ENCODE peak calls at places on chromosomes 11 and 22, in six cellular contexts. U is tibial artery, H is fibroblast of lung, L is HL-60, Y is prostate gland, M is neural crest cell. P is an unnamed sample.

GRCh38 chr11:12390687-12391110 is 13.3 kb downstream of the PARVA start:
- DNase-seq in U (no peak), H (no peak), L (no peak), Y (no peak), M (no peak), P (no peak)

GRCh38 chr11:11845551-11845950 is 3.8 kb downstream of the USP47 start:
- DNase-seq in U (no peak), H (no peak), L (no peak), Y (no peak), M (no peak), P (no peak)

GRCh38 chr11:69400769-69401590 is 80.5 kb upstream of the LINC01488 start:
- DNase-seq in U (no peak), H (no peak), L (no peak), Y (no peak), M (no peak), P (peak)

GRCh38 chr11:132258865-132259264 is 888.5 kb downstream of the NTM start:
- DNase-seq in U (no peak), H (no peak), L (no peak), Y (no peak), M (no peak), P (no peak)

GRCh38 chr22:37112084-37112728 is 2.7 kb upstream of the TMPRSS6 start:
- DNase-seq in U (no peak), H (no peak), L (no peak), Y (no peak), M (no peak), P (no peak)

GRCh38 chr11:41237386-41237785 is 222.1 kb downstream of the LRRC4C start:
- DNase-seq in U (no peak), H (no peak), L (no peak), Y (no peak), M (no peak), P (no peak)

GRCh38 chr11:10096987-10097386 is 197.0 kb downstream of the SBF2 start:
- DNase-seq in U (no peak), H (no peak), L (no peak), Y (no peak), M (no peak), P (no peak)

GRCh38 chr22:26573026-26573662 is 16.8 kb downstream of the TPST2 start:
- DNase-seq in U (peak), H (peak), L (peak), Y (peak), M (no peak), P (no peak)

GRCh38 chr11:45593992-45594391 is 71.4 kb downstream of the CHST1 start:
- DNase-seq in U (no peak), H (no peak), L (no peak), Y (no peak), M (no peak), P (no peak)

GRCh38 chr11:9814108-9814507 is 150.2 kb downstream of the SWAP70 start:
- DNase-seq in U (no peak), H (no peak), L (no peak), Y (no peak), M (no peak), P (no peak)

GRCh38 chr11:69529001-69529400 is 47.5 kb downstream of the LINC01488 start:
- DNase-seq in U (no peak), H (no peak), L (no peak), Y (no peak), M (no peak), P (peak)

GRCh38 chr11:44333271-44334218 is 23.6 kb upstream of the ALX4 start:
- DNase-seq in U (no peak), H (no peak), L (peak), Y (no peak), M (no peak), P (no peak)

GRCh38 chr22:27911329-27911728 is 7.7 kb downstream of the PITPNB start:
- DNase-seq in U (no peak), H (no peak), L (no peak), Y (no peak), M (no peak), P (no peak)

GRCh38 chr11:46696212-46696558 is 4.2 kb downstream of the ARHGAP1 start:
- DNase-seq in U (no peak), H (no peak), L (no peak), Y (no peak), M (no peak), P (no peak)

GRCh38 chr11:75146711-75147110 is 4.2 kb upstream of the SLCO2B1 start:
- DNase-seq in U (no peak), H (no peak), L (no peak), Y (no peak), M (no peak), P (peak)

GRCh38 chr11:36500315-36500721 is 9.8 kb downstream of the TRAF6 start:
- DNase-seq in U (no peak), H (peak), L (no peak), Y (no peak), M (no peak), P (no peak)

GRCh38 chr22:20783844-20784723 is 10.2 kb downstream of the SERPIND1 start:
- DNase-seq in U (peak), H (peak), L (peak), Y (peak), M (peak), P (no peak)

GRCh38 chr11:85394288-85394687 is 232.9 kb downstream of the DLG2 start:
- DNase-seq in U (no peak), H (no peak), L (no peak), Y (no peak), M (no peak), P (no peak)

GRCh38 chr11:9313648-9314290 is 624 bp downstream of the TMEM41B start:
- DNase-seq in U (peak), H (peak), L (peak), Y (peak), M (no peak), P (no peak)

GRCh38 chr22:19970479-19971275 is 29.1 kb upstream of the TXNRD2 start:
- DNase-seq in U (peak), H (peak), L (peak), Y (peak), M (peak), P (no peak)

GRCh38 chr11:69638941-69639681 is 1.8 kb upstream of the CCND1 start:
- DNase-seq in U (peak), H (peak), L (peak), Y (peak), M (peak), P (peak)

GRCh38 chr22:35582218-35582860 is 34.8 kb downstream of the MB start:
- DNase-seq in U (no peak), H (no peak), L (no peak), Y (no peak), M (no peak), P (no peak)

GRCh38 chr22:35377735-35378134 is 3.2 kb upstream of the HMOX1 start:
- DNase-seq in U (no peak), H (no peak), L (no peak), Y (no peak), M (no peak), P (no peak)

GRCh38 chr11:8298801-8299786 is 35.4 kb upstream of the LMO1 start:
- DNase-seq in U (no peak), H (no peak), L (no peak), Y (no peak), M (no peak), P (no peak)

GRCh38 chr11:76788661-76789442 is 5.7 kb downstream of the TSKU start:
- DNase-seq in U (peak), H (no peak), L (no peak), Y (peak), M (no peak), P (peak)

GRCh38 chr11:65899356-65900124 is 648 bp downstream of the FOSL1 start:
- DNase-seq in U (peak), H (peak), L (no peak), Y (no peak), M (no peak), P (peak)

GRCh38 chr11:11252403-11252802 is 100.6 kb downstream of the CSNK2A3 start:
- DNase-seq in U (no peak), H (no peak), L (no peak), Y (no peak), M (no peak), P (no peak)

GRCh38 chr11:133951484-133952198 is 5.1 kb downstream of the IGSF9B start:
- DNase-seq in U (peak), H (no peak), L (no peak), Y (no peak), M (no peak), P (no peak)

GRCh38 chr11:34044664-34045485 is 6.7 kb upstream of the CAPRIN1 start:
- DNase-seq in U (peak), H (peak), L (peak), Y (no peak), M (peak), P (no peak)

GRCh38 chr11:69127884-69128283 is 27.9 kb upstream of the SMIM38 start:
- DNase-seq in U (no peak), H (no peak), L (no peak), Y (no peak), M (no peak), P (no peak)

GRCh38 chr22:20319041-20319744 is 667 bp downstream of the DGCR6L start:
- DNase-seq in U (no peak), H (no peak), L (peak), Y (peak), M (peak), P (peak)

GRCh38 chr11:1231396-1232327 is 8.8 kb downstream of the MUC5B start:
- DNase-seq in U (no peak), H (no peak), L (no peak), Y (no peak), M (no peak), P (peak)

GRCh38 chr11:1230121-1230455 is 7.2 kb downstream of the MUC5B start:
- DNase-seq in U (no peak), H (no peak), L (no peak), Y (no peak), M (no peak), P (peak)

GRCh38 chr11:1228921-1229451 is 6.1 kb downstream of the MUC5B start:
- DNase-seq in U (no peak), H (no peak), L (no peak), Y (no peak), M (no peak), P (peak)

GRCh38 chr11:1229471-1230120 is 6.7 kb downstream of the MUC5B start:
- DNase-seq in U (no peak), H (no peak), L (no peak), Y (no peak), M (no peak), P (peak)

DNA sequence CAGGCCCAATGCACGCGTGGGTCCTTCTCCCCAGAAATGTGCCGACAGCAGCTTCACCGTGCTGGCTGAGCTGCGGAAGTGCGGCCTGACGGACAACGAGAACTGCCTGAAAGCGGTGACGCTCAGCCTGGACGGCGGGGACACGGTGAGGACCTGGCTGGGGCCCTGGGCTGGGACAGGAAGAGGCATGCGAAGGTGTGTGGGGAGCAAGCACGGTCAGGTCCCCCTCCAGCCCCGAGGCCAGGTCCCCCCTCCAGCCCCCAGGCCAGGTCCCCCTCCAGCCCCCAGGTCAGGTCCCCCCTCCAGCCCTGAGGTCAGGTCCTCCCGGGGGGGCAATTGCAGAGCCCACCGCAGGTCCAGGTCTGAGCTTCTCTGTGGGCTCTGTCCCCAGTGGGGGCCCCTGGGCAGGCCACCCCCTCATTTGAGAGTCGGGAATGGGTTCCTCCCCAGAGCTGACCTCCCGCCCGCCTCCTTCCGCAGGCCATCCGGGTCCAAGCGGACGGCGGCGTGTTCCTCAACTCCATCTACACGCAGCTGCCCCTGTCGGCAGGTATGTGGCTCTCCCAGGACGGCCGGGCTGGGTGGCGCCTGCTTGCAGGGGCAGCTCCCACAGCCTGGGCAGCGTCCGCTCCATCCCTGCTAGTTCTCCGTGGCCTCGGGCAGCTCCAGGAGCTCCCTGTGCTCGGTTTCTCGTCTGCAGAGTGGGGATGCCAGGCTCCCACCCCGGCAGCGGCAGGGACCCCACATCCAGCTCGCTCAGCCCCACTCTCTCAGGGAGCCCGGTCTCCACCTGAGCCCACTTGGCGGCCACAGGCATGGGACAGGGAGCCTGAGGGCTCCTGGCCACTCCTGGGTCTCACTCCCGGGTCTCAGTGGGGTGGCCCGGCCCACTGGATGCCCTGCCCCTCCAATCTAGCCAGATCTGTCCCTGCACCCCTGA is 7.9 kb downstream of the MUC5B start:
- DNase-seq in U (no peak), H (no peak), L (no peak), Y (no peak), M (no peak), P (peak)
- TF ChIP-seq CTCF in U (no peak), H (no peak), L (no peak), Y (no peak), M (no peak), P (no peak)

DNA sequence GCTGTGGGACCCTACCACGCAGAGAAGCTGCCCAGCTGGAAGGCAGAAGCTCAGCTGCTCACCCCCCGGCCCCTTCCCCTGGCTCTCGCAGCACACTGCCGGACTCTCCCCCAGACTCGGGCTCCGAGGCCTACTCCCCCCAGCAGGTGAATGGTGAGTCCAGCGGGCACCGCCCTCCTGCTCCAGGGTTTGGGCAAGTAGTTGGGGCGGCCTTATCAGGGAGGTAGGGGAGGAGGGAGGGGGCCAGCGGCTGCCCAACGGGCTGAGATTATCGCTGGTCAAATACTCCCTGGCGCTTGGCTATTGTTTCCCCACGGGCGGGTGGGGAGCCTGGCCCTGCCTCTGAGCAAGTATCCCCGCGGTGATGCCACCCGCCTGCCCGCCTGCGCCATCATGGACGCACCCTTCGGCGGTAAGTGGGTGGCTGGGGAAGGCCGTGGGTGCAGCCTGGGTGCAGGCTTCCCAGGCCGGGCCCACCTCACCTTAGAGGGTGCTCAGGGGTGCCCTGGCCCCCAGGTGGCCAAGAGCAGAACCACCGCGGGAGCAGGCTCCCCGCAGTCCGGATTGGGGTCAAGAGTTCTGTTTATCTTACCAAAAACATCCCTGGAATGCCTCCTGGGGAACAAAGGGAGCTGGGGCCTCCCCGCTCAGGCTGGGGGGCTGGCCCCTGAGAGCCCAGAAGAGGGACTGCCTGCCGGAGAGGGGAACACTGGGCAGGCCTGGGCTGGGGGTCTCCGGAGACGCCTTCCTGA is 16.9 kb downstream of the MYRF start:
- DNase-seq in U (no peak), H (peak), L (no peak), Y (no peak), M (no peak), P (no peak)
- TF ChIP-seq CTCF in U (no peak), H (peak), L (no peak), Y (no peak), M (peak), P (no peak)

GRCh38 chr11:117316197-117316961 is at the start of gene BACE1:
- DNase-seq in U (peak), H (peak), L (peak), Y (peak), M (peak), P (peak)
- TF ChIP-seq CTCF in U (no peak), H (peak), L (no peak), Y (no peak), M (no peak), P (no peak)

DNA sequence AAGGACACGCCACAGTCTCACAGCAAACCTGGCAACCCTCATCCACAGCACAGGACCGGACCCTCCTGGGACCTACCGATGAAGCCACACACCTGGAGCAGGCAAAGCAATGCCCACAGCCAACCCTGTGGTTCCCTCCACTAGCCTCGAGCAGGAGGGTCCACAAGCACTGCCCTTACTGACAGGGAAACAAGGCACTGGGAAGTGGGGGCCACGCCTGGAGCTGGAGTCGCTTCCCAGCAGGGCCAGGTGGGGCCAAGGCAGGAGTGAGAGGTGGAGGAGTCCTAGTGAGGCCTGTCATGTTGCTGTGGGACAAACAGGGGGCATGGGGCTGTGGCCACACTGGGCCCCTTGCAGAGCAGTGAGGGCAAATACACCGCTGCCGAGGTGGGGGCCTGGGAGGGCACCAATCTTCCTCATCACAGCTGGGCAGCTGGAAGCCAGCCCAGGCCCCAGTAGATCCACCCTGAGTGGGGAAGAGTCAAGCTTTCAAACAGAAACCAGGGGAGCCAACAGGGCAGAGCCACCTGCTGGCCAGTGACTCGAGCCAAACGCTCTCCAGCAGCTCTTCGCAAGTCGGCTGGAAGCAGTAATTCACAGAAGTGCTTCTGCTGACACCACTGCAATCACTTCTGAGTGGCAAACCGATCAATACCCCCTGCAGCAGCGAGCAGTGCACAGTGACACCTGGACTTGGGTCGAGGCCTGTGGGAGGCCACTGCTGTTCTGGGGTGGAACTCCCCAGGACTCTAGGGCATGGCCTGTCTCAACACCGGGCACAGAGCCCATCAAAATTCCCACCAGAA is 13.7 kb downstream of the SULT4A1 start:
- DNase-seq in U (no peak), H (peak), L (no peak), Y (no peak), M (no peak), P (peak)
- TF ChIP-seq CTCF in U (no peak), H (peak), L (no peak), Y (no peak), M (peak), P (no peak)

P was measured in suprapubic skin.